ENCODE peak calls at places on chromosomes 7 and 10, in seven cellular contexts. One of them, this sample, is unnamed.

GRCh38 chr10:85602306-85602705 is 764.3 kb downstream of the GRID1 start:
- DNase-seq in anterior cingulate cortex: no peak
- DNase-seq in CD4-positive, alpha-beta T cell: no peak
- DNase-seq in T-helper 9 cell: no peak
- DNase-seq in T-helper 22 cell: no peak
- DNase-seq in posterior vena cava: no peak
- DNase-seq in activated CD4-positive, alpha-beta T cell treated with anti-CD3 and anti-CD28 coated beads for 36 hours: no peak
- DNase-seq in this sample: no peak

GRCh38 chr7:77565917-77566316 is 28.8 kb downstream of the PTPN12 start:
- DNase-seq in anterior cingulate cortex: no peak
- DNase-seq in CD4-positive, alpha-beta T cell: no peak
- DNase-seq in T-helper 9 cell: no peak
- DNase-seq in T-helper 22 cell: no peak
- DNase-seq in posterior vena cava: no peak
- DNase-seq in activated CD4-positive, alpha-beta T cell treated with anti-CD3 and anti-CD28 coated beads for 36 hours: no peak
- DNase-seq in this sample: no peak

GRCh38 chr7:11428877-11429617 is 403.0 kb downstream of the THSD7A start:
- DNase-seq in anterior cingulate cortex: no peak
- DNase-seq in CD4-positive, alpha-beta T cell: no peak
- DNase-seq in T-helper 9 cell: no peak
- DNase-seq in T-helper 22 cell: no peak
- DNase-seq in posterior vena cava: no peak
- DNase-seq in activated CD4-positive, alpha-beta T cell treated with anti-CD3 and anti-CD28 coated beads for 36 hours: no peak
- DNase-seq in this sample: no peak

GRCh38 chr7:104005197-104005596 is 15.7 kb upstream of the RELN start:
- DNase-seq in anterior cingulate cortex: no peak
- DNase-seq in CD4-positive, alpha-beta T cell: no peak
- DNase-seq in T-helper 9 cell: no peak
- DNase-seq in T-helper 22 cell: no peak
- DNase-seq in posterior vena cava: no peak
- DNase-seq in activated CD4-positive, alpha-beta T cell treated with anti-CD3 and anti-CD28 coated beads for 36 hours: no peak
- DNase-seq in this sample: no peak

GRCh38 chr7:74040101-74040790 is 12.3 kb downstream of the ELN start:
- DNase-seq in anterior cingulate cortex: no peak
- DNase-seq in CD4-positive, alpha-beta T cell: no peak
- DNase-seq in T-helper 9 cell: no peak
- DNase-seq in T-helper 22 cell: no peak
- DNase-seq in posterior vena cava: peak
- DNase-seq in activated CD4-positive, alpha-beta T cell treated with anti-CD3 and anti-CD28 coated beads for 36 hours: no peak
- DNase-seq in this sample: no peak

GRCh38 chr10:124000792-124001201 is 92.6 kb downstream of the CHST15 start:
- DNase-seq in anterior cingulate cortex: no peak
- DNase-seq in CD4-positive, alpha-beta T cell: no peak
- DNase-seq in T-helper 9 cell: no peak
- DNase-seq in T-helper 22 cell: no peak
- DNase-seq in posterior vena cava: peak
- DNase-seq in activated CD4-positive, alpha-beta T cell treated with anti-CD3 and anti-CD28 coated beads for 36 hours: no peak
- DNase-seq in this sample: no peak

GRCh38 chr7:138374119-138374693 is 85.9 kb upstream of the TRIM24 start:
- DNase-seq in anterior cingulate cortex: no peak
- DNase-seq in CD4-positive, alpha-beta T cell: no peak
- DNase-seq in T-helper 9 cell: no peak
- DNase-seq in T-helper 22 cell: no peak
- DNase-seq in posterior vena cava: no peak
- DNase-seq in activated CD4-positive, alpha-beta T cell treated with anti-CD3 and anti-CD28 coated beads for 36 hours: no peak
- DNase-seq in this sample: no peak

GRCh38 chr7:52944916-52945315 is 90.5 kb upstream of the POM121L12 start:
- DNase-seq in anterior cingulate cortex: no peak
- DNase-seq in CD4-positive, alpha-beta T cell: no peak
- DNase-seq in T-helper 9 cell: no peak
- DNase-seq in T-helper 22 cell: no peak
- DNase-seq in posterior vena cava: no peak
- DNase-seq in activated CD4-positive, alpha-beta T cell treated with anti-CD3 and anti-CD28 coated beads for 36 hours: no peak
- DNase-seq in this sample: no peak

GRCh38 chr10:60299961-60300883 is 89.5 kb downstream of the ANK3 start:
- DNase-seq in anterior cingulate cortex: no peak
- DNase-seq in CD4-positive, alpha-beta T cell: no peak
- DNase-seq in T-helper 9 cell: no peak
- DNase-seq in T-helper 22 cell: no peak
- DNase-seq in posterior vena cava: no peak
- DNase-seq in activated CD4-positive, alpha-beta T cell treated with anti-CD3 and anti-CD28 coated beads for 36 hours: no peak
- DNase-seq in this sample: peak

GRCh38 chr7:128145191-128145590 is 95.9 kb upstream of the LEP start:
- DNase-seq in anterior cingulate cortex: no peak
- DNase-seq in CD4-positive, alpha-beta T cell: no peak
- DNase-seq in T-helper 9 cell: no peak
- DNase-seq in T-helper 22 cell: no peak
- DNase-seq in posterior vena cava: no peak
- DNase-seq in activated CD4-positive, alpha-beta T cell treated with anti-CD3 and anti-CD28 coated beads for 36 hours: no peak
- DNase-seq in this sample: no peak

GRCh38 chr7:107813524-107813923 is 10.5 kb upstream of the SLC26A3 start:
- DNase-seq in anterior cingulate cortex: no peak
- DNase-seq in CD4-positive, alpha-beta T cell: no peak
- DNase-seq in T-helper 9 cell: no peak
- DNase-seq in T-helper 22 cell: no peak
- DNase-seq in posterior vena cava: no peak
- DNase-seq in activated CD4-positive, alpha-beta T cell treated with anti-CD3 and anti-CD28 coated beads for 36 hours: peak
- DNase-seq in this sample: no peak

GRCh38 chr7:84042110-84042539 is 152.5 kb downstream of the SEMA3A start:
- DNase-seq in anterior cingulate cortex: no peak
- DNase-seq in CD4-positive, alpha-beta T cell: no peak
- DNase-seq in T-helper 9 cell: no peak
- DNase-seq in T-helper 22 cell: no peak
- DNase-seq in posterior vena cava: no peak
- DNase-seq in activated CD4-positive, alpha-beta T cell treated with anti-CD3 and anti-CD28 coated beads for 36 hours: no peak
- DNase-seq in this sample: no peak

GRCh38 chr10:123769647-123770046 is 103.5 kb downstream of the GPR26 start:
- DNase-seq in anterior cingulate cortex: no peak
- DNase-seq in CD4-positive, alpha-beta T cell: no peak
- DNase-seq in T-helper 9 cell: no peak
- DNase-seq in T-helper 22 cell: no peak
- DNase-seq in posterior vena cava: no peak
- DNase-seq in activated CD4-positive, alpha-beta T cell treated with anti-CD3 and anti-CD28 coated beads for 36 hours: no peak
- DNase-seq in this sample: no peak

GRCh38 chr10:110794808-110795207 is 76.9 kb upstream of the PDCD4 start:
- DNase-seq in anterior cingulate cortex: peak
- DNase-seq in CD4-positive, alpha-beta T cell: no peak
- DNase-seq in T-helper 9 cell: no peak
- DNase-seq in T-helper 22 cell: no peak
- DNase-seq in posterior vena cava: no peak
- DNase-seq in activated CD4-positive, alpha-beta T cell treated with anti-CD3 and anti-CD28 coated beads for 36 hours: no peak
- DNase-seq in this sample: peak

GRCh38 chr7:2521341-2521745 is 1.8 kb downstream of the LFNG start:
- DNase-seq in anterior cingulate cortex: no peak
- DNase-seq in CD4-positive, alpha-beta T cell: no peak
- DNase-seq in T-helper 9 cell: no peak
- DNase-seq in T-helper 22 cell: no peak
- DNase-seq in posterior vena cava: no peak
- DNase-seq in activated CD4-positive, alpha-beta T cell treated with anti-CD3 and anti-CD28 coated beads for 36 hours: no peak
- DNase-seq in this sample: no peak

GRCh38 chr7:72446566-72447462 is 34.7 kb upstream of the CALN1 start:
- DNase-seq in anterior cingulate cortex: no peak
- DNase-seq in CD4-positive, alpha-beta T cell: no peak
- DNase-seq in T-helper 9 cell: no peak
- DNase-seq in T-helper 22 cell: no peak
- DNase-seq in posterior vena cava: peak
- DNase-seq in activated CD4-positive, alpha-beta T cell treated with anti-CD3 and anti-CD28 coated beads for 36 hours: no peak
- DNase-seq in this sample: no peak

GRCh38 chr7:21733837-21734236 is 191.0 kb downstream of the DNAH11 start:
- DNase-seq in anterior cingulate cortex: no peak
- DNase-seq in CD4-positive, alpha-beta T cell: no peak
- DNase-seq in T-helper 9 cell: no peak
- DNase-seq in T-helper 22 cell: no peak
- DNase-seq in posterior vena cava: no peak
- DNase-seq in activated CD4-positive, alpha-beta T cell treated with anti-CD3 and anti-CD28 coated beads for 36 hours: no peak
- DNase-seq in this sample: no peak

GRCh38 chr10:29415876-29416275 is 127.0 kb downstream of the LYZL1 start:
- DNase-seq in anterior cingulate cortex: no peak
- DNase-seq in CD4-positive, alpha-beta T cell: no peak
- DNase-seq in T-helper 9 cell: no peak
- DNase-seq in T-helper 22 cell: no peak
- DNase-seq in posterior vena cava: no peak
- DNase-seq in activated CD4-positive, alpha-beta T cell treated with anti-CD3 and anti-CD28 coated beads for 36 hours: no peak
- DNase-seq in this sample: no peak

GRCh38 chr10:119190353-119190752 is 11.7 kb upstream of the PRDX3 start:
- DNase-seq in anterior cingulate cortex: no peak
- DNase-seq in CD4-positive, alpha-beta T cell: no peak
- DNase-seq in T-helper 9 cell: no peak
- DNase-seq in T-helper 22 cell: no peak
- DNase-seq in posterior vena cava: no peak
- DNase-seq in activated CD4-positive, alpha-beta T cell treated with anti-CD3 and anti-CD28 coated beads for 36 hours: no peak
- DNase-seq in this sample: no peak

GRCh38 chr10:6054884-6055283 is 7.3 kb downstream of the IL2RA start:
- DNase-seq in anterior cingulate cortex: no peak
- DNase-seq in CD4-positive, alpha-beta T cell: no peak
- DNase-seq in T-helper 9 cell: no peak
- DNase-seq in T-helper 22 cell: no peak
- DNase-seq in posterior vena cava: no peak
- DNase-seq in activated CD4-positive, alpha-beta T cell treated with anti-CD3 and anti-CD28 coated beads for 36 hours: no peak
- DNase-seq in this sample: no peak

GRCh38 chr10:11612004-11613001 is 853 bp upstream of the USP6NL start:
- DNase-seq in anterior cingulate cortex: no peak
- DNase-seq in CD4-positive, alpha-beta T cell: no peak
- DNase-seq in T-helper 9 cell: no peak
- DNase-seq in T-helper 22 cell: no peak
- DNase-seq in posterior vena cava: no peak
- DNase-seq in activated CD4-positive, alpha-beta T cell treated with anti-CD3 and anti-CD28 coated beads for 36 hours: peak
- DNase-seq in this sample: no peak

GRCh38 chr10:110535958-110536891 is 31.3 kb upstream of the SMC3 start:
- DNase-seq in anterior cingulate cortex: no peak
- DNase-seq in CD4-positive, alpha-beta T cell: no peak
- DNase-seq in T-helper 9 cell: peak
- DNase-seq in T-helper 22 cell: peak
- DNase-seq in posterior vena cava: no peak
- DNase-seq in activated CD4-positive, alpha-beta T cell treated with anti-CD3 and anti-CD28 coated beads for 36 hours: peak
- DNase-seq in this sample: no peak

GRCh38 chr7:19294629-19295028 is 149.4 kb upstream of the FERD3L start:
- DNase-seq in anterior cingulate cortex: no peak
- DNase-seq in CD4-positive, alpha-beta T cell: no peak
- DNase-seq in T-helper 9 cell: no peak
- DNase-seq in T-helper 22 cell: no peak
- DNase-seq in posterior vena cava: no peak
- DNase-seq in activated CD4-positive, alpha-beta T cell treated with anti-CD3 and anti-CD28 coated beads for 36 hours: no peak
- DNase-seq in this sample: no peak

GRCh38 chr10:119539359-119539651 is 3.2 kb downstream of the RGS10 start:
- DNase-seq in anterior cingulate cortex: no peak
- DNase-seq in CD4-positive, alpha-beta T cell: no peak
- DNase-seq in T-helper 9 cell: no peak
- DNase-seq in T-helper 22 cell: no peak
- DNase-seq in posterior vena cava: no peak
- DNase-seq in activated CD4-positive, alpha-beta T cell treated with anti-CD3 and anti-CD28 coated beads for 36 hours: peak
- DNase-seq in this sample: no peak

GRCh38 chr7:151017370-151017952 is 6.8 kb downstream of the ATG9B start:
- DNase-seq in anterior cingulate cortex: no peak
- DNase-seq in CD4-positive, alpha-beta T cell: no peak
- DNase-seq in T-helper 9 cell: no peak
- DNase-seq in T-helper 22 cell: no peak
- DNase-seq in posterior vena cava: no peak
- DNase-seq in activated CD4-positive, alpha-beta T cell treated with anti-CD3 and anti-CD28 coated beads for 36 hours: no peak
- DNase-seq in this sample: no peak

GRCh38 chr10:122567056-122567660 is 6.6 kb downstream of the DMBT1 start:
- DNase-seq in anterior cingulate cortex: peak
- DNase-seq in CD4-positive, alpha-beta T cell: no peak
- DNase-seq in T-helper 9 cell: peak
- DNase-seq in T-helper 22 cell: no peak
- DNase-seq in posterior vena cava: no peak
- DNase-seq in activated CD4-positive, alpha-beta T cell treated with anti-CD3 and anti-CD28 coated beads for 36 hours: peak
- DNase-seq in this sample: peak

GRCh38 chr7:142685877-142686508 is 63.3 kb upstream of the PRSS1 start:
- DNase-seq in anterior cingulate cortex: no peak
- DNase-seq in CD4-positive, alpha-beta T cell: no peak
- DNase-seq in T-helper 9 cell: no peak
- DNase-seq in T-helper 22 cell: no peak
- DNase-seq in posterior vena cava: no peak
- DNase-seq in activated CD4-positive, alpha-beta T cell treated with anti-CD3 and anti-CD28 coated beads for 36 hours: no peak
- DNase-seq in this sample: no peak

GRCh38 chr10:62381385-62382102 is 7.4 kb downstream of the ZNF365 start:
- DNase-seq in anterior cingulate cortex: no peak
- DNase-seq in CD4-positive, alpha-beta T cell: no peak
- DNase-seq in T-helper 9 cell: no peak
- DNase-seq in T-helper 22 cell: no peak
- DNase-seq in posterior vena cava: no peak
- DNase-seq in activated CD4-positive, alpha-beta T cell treated with anti-CD3 and anti-CD28 coated beads for 36 hours: no peak
- DNase-seq in this sample: no peak

GRCh38 chr7:151244871-151245346 is 3.6 kb downstream of the SMARCD3 start:
- DNase-seq in anterior cingulate cortex: no peak
- DNase-seq in CD4-positive, alpha-beta T cell: no peak
- DNase-seq in T-helper 9 cell: no peak
- DNase-seq in T-helper 22 cell: no peak
- DNase-seq in posterior vena cava: peak
- DNase-seq in activated CD4-positive, alpha-beta T cell treated with anti-CD3 and anti-CD28 coated beads for 36 hours: peak
- DNase-seq in this sample: no peak

GRCh38 chr7:1087952-1088920 is at the start of gene GPER1:
- DNase-seq in anterior cingulate cortex: peak
- DNase-seq in CD4-positive, alpha-beta T cell: no peak
- DNase-seq in T-helper 9 cell: no peak
- DNase-seq in T-helper 22 cell: no peak
- DNase-seq in posterior vena cava: no peak
- DNase-seq in activated CD4-positive, alpha-beta T cell treated with anti-CD3 and anti-CD28 coated beads for 36 hours: no peak
- DNase-seq in this sample: peak

GRCh38 chr7:17690030-17690429 is 250.3 kb downstream of the SNX13 start:
- DNase-seq in anterior cingulate cortex: no peak
- DNase-seq in CD4-positive, alpha-beta T cell: no peak
- DNase-seq in T-helper 9 cell: no peak
- DNase-seq in T-helper 22 cell: no peak
- DNase-seq in posterior vena cava: no peak
- DNase-seq in activated CD4-positive, alpha-beta T cell treated with anti-CD3 and anti-CD28 coated beads for 36 hours: no peak
- DNase-seq in this sample: no peak

GRCh38 chr10:100774876-100775275 is 29.5 kb downstream of the PAX2 start:
- DNase-seq in anterior cingulate cortex: no peak
- DNase-seq in CD4-positive, alpha-beta T cell: no peak
- DNase-seq in T-helper 9 cell: no peak
- DNase-seq in T-helper 22 cell: no peak
- DNase-seq in posterior vena cava: peak
- DNase-seq in activated CD4-positive, alpha-beta T cell treated with anti-CD3 and anti-CD28 coated beads for 36 hours: no peak
- DNase-seq in this sample: no peak